ENCODE peak calls at places on chromosomes 1 and 21, in six cellular contexts. U is stimulated activated CD8-positive, alpha-beta memory T cell treated with anti-CD3 and anti-CD28 coated beads, Interleukin-15, amount 100 ng/mL, for 1 hour; S is transverse colon; E is GM06990; G is HTR-8/SVneo; O is fibroblast of lung. Q is an unnamed sample.

GRCh38 chr21:34836933-34837505 is 168.2 kb downstream of the CLIC6 start:
- DNase-seq in G (no peak), O (no peak), E (no peak), U (no peak), S (no peak), Q (no peak)

GRCh38 chr1:5895446-5896406 is 96.5 kb downstream of the NPHP4 start:
- DNase-seq in O (no peak), S (no peak), U (no peak), G (no peak), E (no peak), Q (no peak)

GRCh38 chr1:61753998-61754508 is 11.8 kb downstream of the PATJ start:
- DNase-seq in S (no peak), U (no peak), E (no peak), O (no peak), G (no peak), Q (no peak)

GRCh38 chr1:109272831-109273547 is 10.0 kb downstream of the PSRC1 start:
- DNase-seq in U (no peak), E (no peak), O (no peak), S (peak; percentile 4), G (no peak), Q (no peak)

GRCh38 chr1:22598736-22599135 is 35.4 kb downstream of the EPHA8 start:
- DNase-seq in E (no peak), U (no peak), G (no peak), S (no peak), O (no peak), Q (no peak)

GRCh38 chr1:79899914-79900313 is 893.4 kb upstream of the ADGRL4 start:
- DNase-seq in G (no peak), E (no peak), U (no peak), O (peak; percentile 95), S (no peak), Q (no peak)

GRCh38 chr1:244796719-244797406 is 38.6 kb upstream of the COX20 start:
- DNase-seq in U (peak; percentile 7), G (peak; percentile 69), E (no peak), O (peak; percentile 75), S (peak; percentile 69), Q (no peak)

GRCh38 chr1:242454262-242455051 is 70.0 kb downstream of the PLD5 start:
- DNase-seq in S (no peak), O (peak; percentile 47), G (peak; percentile 57), E (no peak), U (no peak), Q (no peak)

GRCh38 chr1:8152731-8153702 is 126.9 kb upstream of the ERRFI1 start:
- DNase-seq in E (no peak), U (peak; percentile 14), O (no peak), G (no peak), S (no peak), Q (no peak)

GRCh38 chr1:205009666-205010065 is 33.3 kb upstream of the CNTN2 start:
- DNase-seq in O (no peak), U (no peak), E (no peak), G (no peak), S (no peak), Q (no peak)

GRCh38 chr1:64473367-64473766 is 3.4 kb downstream of the CACHD1 start:
- DNase-seq in O (no peak), G (no peak), U (no peak), S (no peak), E (no peak), Q (no peak)